ENCODE peak calls at places on chromosomes 16 and 17, in seven cellular contexts. One of them, this sample, is unnamed.

GRCh38 chr17:142876-143784 is 5.8 kb downstream of the SCGB1C2 start:
- DNase-seq in cardiac fibroblast: no peak
- DNase-seq in brain microvascular endothelial cell: no peak
- DNase-seq in CD8-positive, alpha-beta T cell: no peak
- DNase-seq in heart right ventricle: peak; percentile 2
- DNase-seq in astrocyte of the cerebellum: no peak
- DNase-seq in A549: no peak
- DNase-seq in this sample: no peak

GRCh38 chr17:7997186-7997585 is 5.2 kb upstream of the GUCY2D start:
- DNase-seq in CD8-positive, alpha-beta T cell: peak; percentile 17
- DNase-seq in A549: peak; percentile 67
- DNase-seq in brain microvascular endothelial cell: no peak
- DNase-seq in astrocyte of the cerebellum: no peak
- DNase-seq in heart right ventricle: peak; percentile 62
- DNase-seq in cardiac fibroblast: peak; percentile 56
- DNase-seq in this sample: peak; percentile 22

GRCh38 chr17:34465756-34466155 is 102.7 kb upstream of the CCL1 start:
- DNase-seq in astrocyte of the cerebellum: no peak
- DNase-seq in CD8-positive, alpha-beta T cell: no peak
- DNase-seq in brain microvascular endothelial cell: no peak
- DNase-seq in A549: no peak
- DNase-seq in cardiac fibroblast: no peak
- DNase-seq in heart right ventricle: no peak
- DNase-seq in this sample: no peak

GRCh38 chr17:15966879-15967248 is 21.9 kb downstream of the ADORA2B start:
- DNase-seq in heart right ventricle: no peak
- DNase-seq in cardiac fibroblast: no peak
- DNase-seq in A549: no peak
- DNase-seq in CD8-positive, alpha-beta T cell: no peak
- DNase-seq in brain microvascular endothelial cell: no peak
- DNase-seq in astrocyte of the cerebellum: no peak
- DNase-seq in this sample: no peak

GRCh38 chr17:17771498-17772201 is 65.1 kb downstream of the SREBF1 start:
- DNase-seq in brain microvascular endothelial cell: no peak
- DNase-seq in A549: no peak
- DNase-seq in astrocyte of the cerebellum: no peak
- DNase-seq in CD8-positive, alpha-beta T cell: no peak
- DNase-seq in heart right ventricle: no peak
- DNase-seq in cardiac fibroblast: no peak
- DNase-seq in this sample: no peak

GRCh38 chr16:65875362-65876199 is 490.9 kb upstream of the CDH5 start:
- DNase-seq in CD8-positive, alpha-beta T cell: no peak
- DNase-seq in A549: no peak
- DNase-seq in heart right ventricle: no peak
- DNase-seq in astrocyte of the cerebellum: peak; percentile 33
- DNase-seq in brain microvascular endothelial cell: no peak
- DNase-seq in cardiac fibroblast: no peak
- DNase-seq in this sample: no peak

GRCh38 chr17:17567114-17567513 is 24.4 kb downstream of the PEMT start:
- DNase-seq in cardiac fibroblast: no peak
- DNase-seq in heart right ventricle: peak; percentile 70
- DNase-seq in brain microvascular endothelial cell: no peak
- DNase-seq in A549: no peak
- DNase-seq in astrocyte of the cerebellum: no peak
- DNase-seq in CD8-positive, alpha-beta T cell: no peak
- DNase-seq in this sample: no peak

GRCh38 chr16:30142672-30143346 is 19.8 kb upstream of the MAPK3 start:
- DNase-seq in CD8-positive, alpha-beta T cell: no peak
- DNase-seq in brain microvascular endothelial cell: no peak
- DNase-seq in astrocyte of the cerebellum: no peak
- DNase-seq in heart right ventricle: no peak
- DNase-seq in A549: peak; percentile 39
- DNase-seq in cardiac fibroblast: no peak
- DNase-seq in this sample: no peak

GRCh38 chr16:85653226-85653917 is 35.4 kb downstream of the GINS2 start:
- DNase-seq in astrocyte of the cerebellum: no peak
- DNase-seq in CD8-positive, alpha-beta T cell: no peak
- DNase-seq in A549: no peak
- DNase-seq in heart right ventricle: no peak
- DNase-seq in cardiac fibroblast: peak; percentile 13
- DNase-seq in brain microvascular endothelial cell: no peak
- DNase-seq in this sample: no peak

GRCh38 chr17:8922451-8922850 is 43.1 kb downstream of the PIK3R5 start:
- DNase-seq in heart right ventricle: no peak
- DNase-seq in cardiac fibroblast: peak; percentile 96
- DNase-seq in brain microvascular endothelial cell: peak; percentile 91
- DNase-seq in astrocyte of the cerebellum: peak; percentile 90
- DNase-seq in CD8-positive, alpha-beta T cell: no peak
- DNase-seq in A549: no peak
- DNase-seq in this sample: peak; percentile 96

GRCh38 chr16:11016993-11017392 is 72.6 kb downstream of the CLEC16A start:
- DNase-seq in brain microvascular endothelial cell: peak; percentile 80
- DNase-seq in heart right ventricle: no peak
- DNase-seq in CD8-positive, alpha-beta T cell: peak; percentile 30
- DNase-seq in cardiac fibroblast: peak; percentile 83
- DNase-seq in astrocyte of the cerebellum: no peak
- DNase-seq in A549: peak; percentile 56
- DNase-seq in this sample: peak; percentile 49

GRCh38 chr16:27749547-27749875 is 199.6 kb downstream of the KATNIP start:
- DNase-seq in brain microvascular endothelial cell: no peak
- DNase-seq in cardiac fibroblast: no peak
- DNase-seq in A549: no peak
- DNase-seq in astrocyte of the cerebellum: no peak
- DNase-seq in heart right ventricle: no peak
- DNase-seq in CD8-positive, alpha-beta T cell: no peak
- DNase-seq in this sample: no peak

GRCh38 chr17:27533874-27534815 is 77.9 kb downstream of the KSR1 start:
- DNase-seq in heart right ventricle: no peak
- DNase-seq in brain microvascular endothelial cell: peak; percentile 92
- DNase-seq in A549: peak; percentile 78
- DNase-seq in CD8-positive, alpha-beta T cell: no peak
- DNase-seq in cardiac fibroblast: peak; percentile 93
- DNase-seq in astrocyte of the cerebellum: no peak
- DNase-seq in this sample: peak; percentile 95

GRCh38 chr17:68579194-68579900 is 21.8 kb downstream of the FAM20A start:
- DNase-seq in astrocyte of the cerebellum: no peak
- DNase-seq in heart right ventricle: no peak
- DNase-seq in CD8-positive, alpha-beta T cell: no peak
- DNase-seq in cardiac fibroblast: no peak
- DNase-seq in A549: no peak
- DNase-seq in brain microvascular endothelial cell: no peak
- DNase-seq in this sample: no peak
- H3K4me3 ChIP-seq in astrocyte of the cerebellum: no peak overlapping the region
- H3K4me3 ChIP-seq in heart right ventricle: no peak overlapping the region
- H3K4me3 ChIP-seq in CD8-positive, alpha-beta T cell: no peak overlapping the region
- H3K4me3 ChIP-seq in cardiac fibroblast: no peak overlapping the region
- H3K4me3 ChIP-seq in A549: no peak overlapping the region
- H3K4me3 ChIP-seq in brain microvascular endothelial cell: no peak overlapping the region
- H3K4me3 ChIP-seq in this sample: no peak overlapping the region

DNA sequence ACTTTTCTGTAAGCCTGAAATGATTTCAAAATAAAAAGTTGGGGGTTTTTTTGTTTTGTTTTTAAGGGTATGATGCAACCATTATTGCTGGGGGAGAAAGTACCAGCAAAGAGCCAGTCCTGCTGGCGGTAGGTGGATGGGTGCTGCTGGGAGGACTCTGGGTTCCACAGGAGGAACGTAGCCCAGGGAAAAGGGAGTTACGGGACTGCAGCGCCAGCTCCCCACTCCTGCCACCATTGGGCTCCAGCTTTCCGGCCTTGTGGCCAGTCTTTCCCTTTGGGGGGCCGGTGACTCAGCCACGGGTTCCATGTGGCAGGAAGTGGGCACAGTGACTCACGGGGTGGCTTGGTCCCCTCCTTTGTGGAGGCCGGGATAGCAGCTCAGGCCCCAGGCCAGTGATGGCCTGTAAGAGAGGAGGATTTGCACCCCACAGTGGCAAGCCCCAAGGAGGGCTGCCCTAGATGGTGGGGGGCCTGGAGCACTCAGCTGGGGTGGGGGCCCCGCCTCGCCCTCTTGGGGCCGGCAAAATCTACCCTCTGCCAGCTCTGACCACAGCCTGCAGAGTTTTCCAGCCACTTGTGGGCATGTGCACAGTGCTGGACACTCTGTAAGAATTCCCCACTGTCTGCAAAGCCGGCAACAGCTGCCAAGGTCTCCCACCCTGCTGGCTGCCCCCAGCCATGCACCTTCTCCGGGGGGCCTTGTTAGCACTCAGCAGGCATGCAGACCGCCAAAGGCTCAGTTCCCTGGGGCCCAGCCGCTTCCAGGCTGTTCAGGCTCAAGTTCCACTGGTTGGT is 30.4 kb downstream of the SOCS3 start:
- DNase-seq in A549: peak; percentile 55
- DNase-seq in CD8-positive, alpha-beta T cell: peak; percentile 20
- DNase-seq in brain microvascular endothelial cell: peak; percentile 66
- DNase-seq in astrocyte of the cerebellum: no peak
- DNase-seq in cardiac fibroblast: peak; percentile 83
- DNase-seq in heart right ventricle: no peak
- DNase-seq in this sample: peak; percentile 90
- H3K4me3 ChIP-seq in A549: no peak overlapping the region
- H3K4me3 ChIP-seq in CD8-positive, alpha-beta T cell: no peak overlapping the region
- H3K4me3 ChIP-seq in brain microvascular endothelial cell: no peak overlapping the region
- H3K4me3 ChIP-seq in astrocyte of the cerebellum: no peak overlapping the region
- H3K4me3 ChIP-seq in cardiac fibroblast: no peak overlapping the region
- H3K4me3 ChIP-seq in heart right ventricle: no peak overlapping the region
- H3K4me3 ChIP-seq in this sample: no peak overlapping the region

GRCh38 chr17:79705674-79706073 is 25.1 kb upstream of the ENPP7 start:
- DNase-seq in astrocyte of the cerebellum: no peak
- DNase-seq in brain microvascular endothelial cell: no peak
- DNase-seq in CD8-positive, alpha-beta T cell: no peak
- DNase-seq in heart right ventricle: no peak
- DNase-seq in cardiac fibroblast: no peak
- DNase-seq in A549: no peak
- DNase-seq in this sample: no peak

GRCh38 chr17:79707441-79707850 is 23.3 kb upstream of the ENPP7 start:
- DNase-seq in astrocyte of the cerebellum: no peak
- DNase-seq in heart right ventricle: no peak
- DNase-seq in brain microvascular endothelial cell: no peak
- DNase-seq in cardiac fibroblast: no peak
- DNase-seq in A549: no peak
- DNase-seq in CD8-positive, alpha-beta T cell: no peak
- DNase-seq in this sample: no peak

GRCh38 chr17:79704691-79705090 is 26.1 kb upstream of the ENPP7 start:
- DNase-seq in brain microvascular endothelial cell: no peak
- DNase-seq in astrocyte of the cerebellum: no peak
- DNase-seq in cardiac fibroblast: no peak
- DNase-seq in A549: no peak
- DNase-seq in CD8-positive, alpha-beta T cell: no peak
- DNase-seq in heart right ventricle: no peak
- DNase-seq in this sample: no peak

GRCh38 chr17:79706931-79707382 is 23.8 kb upstream of the ENPP7 start:
- DNase-seq in brain microvascular endothelial cell: no peak
- DNase-seq in CD8-positive, alpha-beta T cell: no peak
- DNase-seq in A549: peak; percentile 67
- DNase-seq in heart right ventricle: no peak
- DNase-seq in astrocyte of the cerebellum: no peak
- DNase-seq in cardiac fibroblast: no peak
- DNase-seq in this sample: peak; percentile 15

DNA sequence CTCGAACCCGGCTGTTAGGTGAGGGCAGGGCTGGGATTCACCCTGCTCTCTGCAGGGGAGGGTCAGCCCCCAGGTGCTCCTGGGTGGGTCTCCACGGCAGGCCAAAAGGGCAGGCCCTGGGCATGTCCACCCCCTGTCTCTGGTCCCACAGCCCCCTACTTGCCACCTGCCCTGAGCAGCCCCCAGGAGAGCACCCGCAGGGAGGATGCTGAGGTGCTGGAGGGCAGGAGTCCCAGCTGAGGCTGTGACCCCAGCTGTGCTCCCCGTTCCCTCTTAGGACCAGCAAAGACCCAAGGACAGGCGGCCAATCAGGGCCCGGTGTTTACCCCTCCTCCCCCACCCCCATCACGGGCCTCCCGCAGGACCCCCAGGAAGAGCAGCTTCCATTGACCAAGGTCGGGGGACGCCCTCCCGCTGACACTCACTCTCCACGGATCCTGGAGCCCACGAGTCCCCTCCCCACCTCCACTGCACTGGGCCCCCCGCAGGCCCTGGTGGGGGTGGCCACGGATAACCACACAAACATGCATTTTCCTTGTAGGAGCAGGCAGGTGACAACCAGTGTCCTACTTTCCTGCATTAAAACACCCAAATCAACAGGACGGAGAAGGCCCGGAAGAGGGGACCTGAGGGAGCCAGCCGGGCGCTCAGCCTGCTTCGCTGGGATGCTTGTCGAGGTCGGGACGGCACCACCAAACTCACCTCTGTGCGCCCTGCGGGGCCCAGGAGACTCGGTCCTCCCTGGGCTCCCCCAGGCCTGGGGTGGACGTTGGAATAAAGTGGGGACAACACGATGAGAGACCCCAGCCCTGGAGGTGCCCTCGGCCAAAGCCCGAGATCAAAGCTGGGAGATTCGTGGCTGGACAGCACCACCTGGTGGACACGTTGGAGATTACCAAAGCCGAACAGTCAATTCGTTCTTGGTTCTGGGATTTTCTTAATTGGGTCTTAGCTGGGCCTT is 22.5 kb upstream of the ENPP7 start:
- DNase-seq in cardiac fibroblast: peak; percentile 54
- DNase-seq in CD8-positive, alpha-beta T cell: peak; percentile 38
- DNase-seq in astrocyte of the cerebellum: peak; percentile 15
- DNase-seq in A549: peak; percentile 66
- DNase-seq in heart right ventricle: peak; percentile 30
- DNase-seq in brain microvascular endothelial cell: peak; percentile 10
- DNase-seq in this sample: peak; percentile 29
- H3K4me3 ChIP-seq in cardiac fibroblast: no peak overlapping the region
- H3K4me3 ChIP-seq in CD8-positive, alpha-beta T cell: no peak overlapping the region
- H3K4me3 ChIP-seq in astrocyte of the cerebellum: no peak overlapping the region
- H3K4me3 ChIP-seq in A549: no peak overlapping the region
- H3K4me3 ChIP-seq in heart right ventricle: no peak overlapping the region
- H3K4me3 ChIP-seq in brain microvascular endothelial cell: no peak overlapping the region
- H3K4me3 ChIP-seq in this sample: no peak overlapping the region

GRCh38 chr17:50904522-50905459 is 38.6 kb upstream of the TOB1 start:
- DNase-seq in A549: no peak
- DNase-seq in brain microvascular endothelial cell: no peak
- DNase-seq in heart right ventricle: no peak
- DNase-seq in CD8-positive, alpha-beta T cell: no peak
- DNase-seq in cardiac fibroblast: no peak
- DNase-seq in astrocyte of the cerebellum: peak; percentile 24
- DNase-seq in this sample: peak; percentile 25
- H3K4me3 ChIP-seq in A549: no peak overlapping the region
- H3K4me3 ChIP-seq in brain microvascular endothelial cell: no peak overlapping the region
- H3K4me3 ChIP-seq in heart right ventricle: no peak overlapping the region
- H3K4me3 ChIP-seq in CD8-positive, alpha-beta T cell: no peak overlapping the region
- H3K4me3 ChIP-seq in cardiac fibroblast: no peak overlapping the region
- H3K4me3 ChIP-seq in astrocyte of the cerebellum: no peak overlapping the region
- H3K4me3 ChIP-seq in this sample: no peak overlapping the region